ENCODE peak calls at places on chromosomes 16 and 17, in four cellular contexts. O, F, K and X are unnamed samples.

GRCh38 chr16:81443688-81444447 is 740 bp upstream of the CMIP start:
- DNase-seq in O (no peak), F (no peak), K (peak), X (no peak)

GRCh38 chr16:50550035-50550434 is 1.8 kb downstream of the NKD1 start:
- DNase-seq in O (no peak), F (no peak), K (peak), X (no peak)

GRCh38 chr17:74840989-74841666 is 18.6 kb downstream of the GRIN2C start:
- DNase-seq in O (no peak), F (no peak), K (peak), X (no peak)

GRCh38 chr16:80151706-80152073 is 389.1 kb upstream of the DYNLRB2 start:
- DNase-seq in O (no peak), F (no peak), K (no peak), X (no peak)

GRCh38 chr17:7745748-7746470 is 28.4 kb downstream of the DNAH2 start:
- DNase-seq in O (no peak), F (no peak), K (peak), X (no peak)

GRCh38 chr16:55370762-55371482 is 46.9 kb downstream of the IRX6 start:
- DNase-seq in O (peak), F (peak), K (peak), X (no peak)

GRCh38 chr16:17331071-17331521 is 139.7 kb downstream of the XYLT1 start:
- DNase-seq in O (no peak), F (no peak), K (no peak), X (no peak)

GRCh38 chr16:51407199-51407598 is 256.1 kb upstream of the SALL1 start:
- DNase-seq in O (no peak), F (no peak), K (no peak), X (no peak)

GRCh38 chr17:321386-321941 is 31.1 kb downstream of the RPH3AL start:
- DNase-seq in O (no peak), F (no peak), K (no peak), X (no peak)

GRCh38 chr17:64223931-64224657 is 39.0 kb downstream of the TEX2 start:
- DNase-seq in O (no peak), F (no peak), K (no peak), X (no peak)